ENCODE peak calls at places on chromosomes 5 and 9, in six cellular contexts. One of them, this sample, is unnamed.

GRCh38 chr5:164053123-164053522 is 547.7 kb downstream of the MAT2B start:
- DNase-seq in effector memory CD4-positive, alpha-beta T cell: no peak
- DNase-seq in GM23338: no peak
- DNase-seq in A673: no peak
- DNase-seq in SJCRH30: no peak
- DNase-seq in iPS DF 6.9: no peak
- DNase-seq in this sample: no peak

GRCh38 chr5:14281746-14282181 is 138.6 kb downstream of the TRIO start:
- DNase-seq in effector memory CD4-positive, alpha-beta T cell: no peak
- DNase-seq in GM23338: no peak
- DNase-seq in A673: no peak
- DNase-seq in SJCRH30: no peak
- DNase-seq in iPS DF 6.9: no peak
- DNase-seq in this sample: no peak

GRCh38 chr5:83294246-83294645 is 177.3 kb upstream of the VCAN start:
- DNase-seq in effector memory CD4-positive, alpha-beta T cell: no peak
- DNase-seq in GM23338: no peak
- DNase-seq in A673: no peak
- DNase-seq in SJCRH30: no peak
- DNase-seq in iPS DF 6.9: no peak
- DNase-seq in this sample: no peak

GRCh38 chr9:130451509-130452388 is 7.0 kb downstream of the ASS1 start:
- DNase-seq in effector memory CD4-positive, alpha-beta T cell: no peak
- DNase-seq in GM23338: peak; percentile 81
- DNase-seq in A673: peak; percentile 93
- DNase-seq in SJCRH30: peak; percentile 98
- DNase-seq in iPS DF 6.9: no peak
- DNase-seq in this sample: peak; percentile 95

GRCh38 chr5:16920109-16920816 is 15.8 kb downstream of the MYO10 start:
- DNase-seq in effector memory CD4-positive, alpha-beta T cell: no peak
- DNase-seq in GM23338: no peak
- DNase-seq in A673: no peak
- DNase-seq in SJCRH30: no peak
- DNase-seq in iPS DF 6.9: no peak
- DNase-seq in this sample: no peak

GRCh38 chr5:13985736-13986418 is 41.4 kb upstream of the DNAH5 start:
- DNase-seq in effector memory CD4-positive, alpha-beta T cell: no peak
- DNase-seq in GM23338: no peak
- DNase-seq in A673: peak; percentile 47
- DNase-seq in SJCRH30: peak; percentile 71
- DNase-seq in iPS DF 6.9: no peak
- DNase-seq in this sample: no peak

GRCh38 chr5:139611703-139612584 is 36.2 kb upstream of the CXXC5 start:
- DNase-seq in effector memory CD4-positive, alpha-beta T cell: no peak
- DNase-seq in GM23338: no peak
- DNase-seq in A673: no peak
- DNase-seq in SJCRH30: no peak
- DNase-seq in iPS DF 6.9: no peak
- DNase-seq in this sample: no peak

GRCh38 chr5:125894383-125894782 is 528.8 kb upstream of the GRAMD2B start:
- DNase-seq in effector memory CD4-positive, alpha-beta T cell: no peak
- DNase-seq in GM23338: no peak
- DNase-seq in A673: no peak
- DNase-seq in SJCRH30: no peak
- DNase-seq in iPS DF 6.9: no peak
- DNase-seq in this sample: no peak

GRCh38 chr5:149614034-149614907 is 33.0 kb downstream of the ARHGEF37 start:
- DNase-seq in effector memory CD4-positive, alpha-beta T cell: no peak
- DNase-seq in GM23338: no peak
- DNase-seq in A673: no peak
- DNase-seq in SJCRH30: no peak
- DNase-seq in iPS DF 6.9: no peak
- DNase-seq in this sample: no peak

GRCh38 chr5:151492729-151493128 is 45.3 kb downstream of the SLC36A1 start:
- DNase-seq in effector memory CD4-positive, alpha-beta T cell: no peak
- DNase-seq in GM23338: no peak
- DNase-seq in A673: no peak
- DNase-seq in SJCRH30: no peak
- DNase-seq in iPS DF 6.9: no peak
- DNase-seq in this sample: no peak

GRCh38 chr5:128174951-128175350 is 91.4 kb downstream of the SLC12A2 start:
- DNase-seq in effector memory CD4-positive, alpha-beta T cell: no peak
- DNase-seq in GM23338: no peak
- DNase-seq in A673: no peak
- DNase-seq in SJCRH30: no peak
- DNase-seq in iPS DF 6.9: no peak
- DNase-seq in this sample: no peak

GRCh38 chr5:181109489-181110013 is 21.4 kb downstream of the OR2V1 start:
- DNase-seq in effector memory CD4-positive, alpha-beta T cell: no peak
- DNase-seq in GM23338: peak; percentile 88
- DNase-seq in A673: no peak
- DNase-seq in SJCRH30: no peak
- DNase-seq in iPS DF 6.9: no peak
- DNase-seq in this sample: no peak

GRCh38 chr9:89755835-89756234 is 151.0 kb downstream of the GADD45G start:
- DNase-seq in effector memory CD4-positive, alpha-beta T cell: no peak
- DNase-seq in GM23338: no peak
- DNase-seq in A673: peak; percentile 10
- DNase-seq in SJCRH30: no peak
- DNase-seq in iPS DF 6.9: no peak
- DNase-seq in this sample: no peak

GRCh38 chr5:123916331-123917121 is 404.5 kb downstream of the CSNK1G3 start:
- DNase-seq in effector memory CD4-positive, alpha-beta T cell: no peak
- DNase-seq in GM23338: no peak
- DNase-seq in A673: peak; percentile 74
- DNase-seq in SJCRH30: peak; percentile 19
- DNase-seq in iPS DF 6.9: no peak
- DNase-seq in this sample: no peak

GRCh38 chr5:120778491-120779293 is 314.6 kb downstream of the PRR16 start:
- DNase-seq in effector memory CD4-positive, alpha-beta T cell: no peak
- DNase-seq in GM23338: no peak
- DNase-seq in A673: no peak
- DNase-seq in SJCRH30: no peak
- DNase-seq in iPS DF 6.9: no peak
- DNase-seq in this sample: no peak

GRCh38 chr5:111668713-111669112 is 88.3 kb downstream of the NREP start:
- DNase-seq in effector memory CD4-positive, alpha-beta T cell: no peak
- DNase-seq in GM23338: no peak
- DNase-seq in A673: no peak
- DNase-seq in SJCRH30: no peak
- DNase-seq in iPS DF 6.9: no peak
- DNase-seq in this sample: no peak

GRCh38 chr9:116661037-116661954 is 25.8 kb upstream of the TRIM32 start:
- DNase-seq in effector memory CD4-positive, alpha-beta T cell: no peak
- DNase-seq in GM23338: peak; percentile 91
- DNase-seq in A673: peak; percentile 81
- DNase-seq in SJCRH30: peak; percentile 42
- DNase-seq in iPS DF 6.9: peak; percentile 48
- DNase-seq in this sample: peak; percentile 36

GRCh38 chr9:127923771-127924170 is 6.8 kb downstream of the PIP5KL1 start:
- DNase-seq in effector memory CD4-positive, alpha-beta T cell: no peak
- DNase-seq in GM23338: no peak
- DNase-seq in A673: no peak
- DNase-seq in SJCRH30: no peak
- DNase-seq in iPS DF 6.9: no peak
- DNase-seq in this sample: no peak

GRCh38 chr5:1280177-1281037 is 14.5 kb downstream of the TERT start:
- DNase-seq in effector memory CD4-positive, alpha-beta T cell: no peak
- DNase-seq in GM23338: no peak
- DNase-seq in A673: no peak
- DNase-seq in SJCRH30: no peak
- DNase-seq in iPS DF 6.9: no peak
- DNase-seq in this sample: no peak

GRCh38 chr9:116190997-116191396 is 37.4 kb downstream of the PAPPA start:
- DNase-seq in effector memory CD4-positive, alpha-beta T cell: no peak
- DNase-seq in GM23338: no peak
- DNase-seq in A673: no peak
- DNase-seq in SJCRH30: no peak
- DNase-seq in iPS DF 6.9: no peak
- DNase-seq in this sample: no peak

DNA sequence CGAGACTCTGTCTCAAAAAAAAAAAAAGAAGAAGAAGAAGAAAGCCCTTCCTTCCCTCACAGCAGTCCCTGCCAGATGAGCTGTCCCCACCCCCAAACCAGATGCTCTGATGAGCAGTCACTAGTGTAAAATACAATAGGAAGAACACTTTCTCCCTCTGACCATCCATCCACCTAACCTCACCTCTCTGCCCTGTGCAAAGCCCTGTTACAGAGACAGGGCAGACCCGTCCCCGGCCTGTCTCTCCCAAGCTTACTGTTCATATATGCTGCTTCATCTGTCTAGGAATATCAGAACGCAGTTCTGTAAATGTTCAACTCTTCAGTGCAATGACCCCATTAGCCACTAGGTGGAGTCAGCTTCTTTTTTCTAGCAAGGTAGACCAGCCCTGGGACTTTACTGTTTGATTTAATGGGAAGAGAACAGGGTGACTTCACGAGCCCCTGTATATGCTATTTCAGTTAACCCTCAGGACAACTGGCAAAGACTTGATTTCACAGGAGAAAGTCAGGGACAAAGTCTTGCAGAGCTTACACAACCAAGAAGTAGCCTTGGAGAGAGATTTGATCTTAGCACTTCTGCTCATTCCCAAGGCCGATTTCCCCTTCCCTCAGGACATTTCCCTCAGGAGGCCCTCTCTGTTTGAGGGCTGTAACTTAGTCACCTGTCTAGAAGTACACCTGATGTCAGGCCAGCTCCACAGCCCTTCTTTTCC is 14.9 kb upstream of the FGFR4 start:
- DNase-seq in effector memory CD4-positive, alpha-beta T cell: peak; percentile 6
- DNase-seq in GM23338: peak; percentile 96
- DNase-seq in A673: peak; percentile 86
- DNase-seq in SJCRH30: peak; percentile 89
- DNase-seq in iPS DF 6.9: peak; percentile 71
- DNase-seq in this sample: peak; percentile 92
- H3K27ac ChIP-seq in effector memory CD4-positive, alpha-beta T cell: no peak overlapping the region
- H3K27ac ChIP-seq in GM23338: no peak overlapping the region
- H3K27ac ChIP-seq in A673: no peak overlapping the region
- H3K27ac ChIP-seq in SJCRH30: no peak overlapping the region
- H3K27ac ChIP-seq in iPS DF 6.9: no peak overlapping the region
- H3K27ac ChIP-seq in this sample: no peak overlapping the region

GRCh38 chr5:32147236-32147635 is 26.9 kb downstream of the GOLPH3 start:
- DNase-seq in effector memory CD4-positive, alpha-beta T cell: no peak
- DNase-seq in GM23338: no peak
- DNase-seq in A673: no peak
- DNase-seq in SJCRH30: no peak
- DNase-seq in iPS DF 6.9: no peak
- DNase-seq in this sample: no peak
- H3K4me1 ChIP-seq in effector memory CD4-positive, alpha-beta T cell: peaks cover 4% of the 10 kb centered on the region
- H3K4me1 ChIP-seq in GM23338: no peaks in the 10 kb centered on the region
- H3K4me1 ChIP-seq in A673: peaks cover 39% of the 10 kb centered on the region
- H3K4me1 ChIP-seq in SJCRH30: no peaks in the 10 kb centered on the region
- H3K4me1 ChIP-seq in iPS DF 6.9: no peaks in the 10 kb centered on the region
- H3K4me1 ChIP-seq in this sample: peaks cover 19% of the 10 kb centered on the region

GRCh38 chr5:90657788-90658187 is 99.2 kb downstream of the ADGRV1 start:
- DNase-seq in effector memory CD4-positive, alpha-beta T cell: no peak
- DNase-seq in GM23338: no peak
- DNase-seq in A673: no peak
- DNase-seq in SJCRH30: no peak
- DNase-seq in iPS DF 6.9: no peak
- DNase-seq in this sample: no peak

GRCh38 chr5:90654235-90654634 is 95.6 kb downstream of the ADGRV1 start:
- DNase-seq in effector memory CD4-positive, alpha-beta T cell: no peak
- DNase-seq in GM23338: no peak
- DNase-seq in A673: no peak
- DNase-seq in SJCRH30: no peak
- DNase-seq in iPS DF 6.9: no peak
- DNase-seq in this sample: no peak

GRCh38 chr5:90655423-90655822 is 96.8 kb downstream of the ADGRV1 start:
- DNase-seq in effector memory CD4-positive, alpha-beta T cell: no peak
- DNase-seq in GM23338: no peak
- DNase-seq in A673: no peak
- DNase-seq in SJCRH30: no peak
- DNase-seq in iPS DF 6.9: no peak
- DNase-seq in this sample: no peak

GRCh38 chr5:90657030-90657429 is 98.4 kb downstream of the ADGRV1 start:
- DNase-seq in effector memory CD4-positive, alpha-beta T cell: no peak
- DNase-seq in GM23338: no peak
- DNase-seq in A673: no peak
- DNase-seq in SJCRH30: no peak
- DNase-seq in iPS DF 6.9: no peak
- DNase-seq in this sample: no peak

GRCh38 chr5:90658620-90659019 is 100.0 kb downstream of the ADGRV1 start:
- DNase-seq in effector memory CD4-positive, alpha-beta T cell: no peak
- DNase-seq in GM23338: no peak
- DNase-seq in A673: no peak
- DNase-seq in SJCRH30: no peak
- DNase-seq in iPS DF 6.9: no peak
- DNase-seq in this sample: no peak
- H3K27ac ChIP-seq in effector memory CD4-positive, alpha-beta T cell: no peak overlapping the region
- H3K27ac ChIP-seq in GM23338: no peak overlapping the region
- H3K27ac ChIP-seq in A673: no peak overlapping the region
- H3K27ac ChIP-seq in SJCRH30: no peak overlapping the region
- H3K27ac ChIP-seq in iPS DF 6.9: no peak overlapping the region
- H3K27ac ChIP-seq in this sample: no peak overlapping the region

GRCh38 chr5:115531380-115531779 is 13.2 kb downstream of the FEM1C start:
- DNase-seq in effector memory CD4-positive, alpha-beta T cell: no peak
- DNase-seq in GM23338: no peak
- DNase-seq in A673: no peak
- DNase-seq in SJCRH30: no peak
- DNase-seq in iPS DF 6.9: no peak
- DNase-seq in this sample: no peak

GRCh38 chr5:115535479-115536035 is 9.0 kb downstream of the FEM1C start:
- DNase-seq in effector memory CD4-positive, alpha-beta T cell: no peak
- DNase-seq in GM23338: no peak
- DNase-seq in A673: no peak
- DNase-seq in SJCRH30: no peak
- DNase-seq in iPS DF 6.9: no peak
- DNase-seq in this sample: no peak

GRCh38 chr5:115530426-115530825 is 14.1 kb downstream of the FEM1C start:
- DNase-seq in effector memory CD4-positive, alpha-beta T cell: no peak
- DNase-seq in GM23338: no peak
- DNase-seq in A673: no peak
- DNase-seq in SJCRH30: no peak
- DNase-seq in iPS DF 6.9: no peak
- DNase-seq in this sample: no peak

GRCh38 chr5:115532517-115532916 is 12.1 kb downstream of the FEM1C start:
- DNase-seq in effector memory CD4-positive, alpha-beta T cell: no peak
- DNase-seq in GM23338: no peak
- DNase-seq in A673: peak; percentile 8
- DNase-seq in SJCRH30: no peak
- DNase-seq in iPS DF 6.9: no peak
- DNase-seq in this sample: no peak

DNA sequence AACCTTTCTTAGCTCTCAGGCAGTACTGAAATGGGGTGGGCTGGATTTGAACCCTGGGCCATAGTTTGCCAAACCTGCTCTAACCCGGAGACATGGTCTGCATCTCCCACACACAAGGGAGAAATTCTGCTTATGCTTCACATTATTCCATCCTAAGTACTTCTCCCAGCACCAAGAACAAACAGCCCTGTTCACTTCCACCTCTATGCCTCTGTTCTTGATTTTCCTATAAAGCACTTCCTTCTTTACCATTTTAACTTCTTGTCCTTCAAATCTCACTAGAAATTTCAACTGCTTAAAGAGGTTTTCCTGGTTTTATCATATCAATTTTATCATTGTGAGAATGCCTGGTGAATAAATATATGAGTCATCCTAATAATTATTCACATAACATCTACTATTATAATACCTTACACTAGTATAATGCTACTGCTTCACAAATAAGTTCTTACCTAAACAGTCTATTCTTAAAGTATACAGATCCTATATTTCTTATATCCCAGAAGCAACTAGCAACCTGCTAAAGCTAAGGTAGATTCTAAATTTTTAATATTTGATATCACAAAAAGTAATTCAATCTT is 12.7 kb downstream of the FEM1C start:
- DNase-seq in effector memory CD4-positive, alpha-beta T cell: no peak
- DNase-seq in GM23338: no peak
- DNase-seq in A673: no peak
- DNase-seq in SJCRH30: no peak
- DNase-seq in iPS DF 6.9: no peak
- DNase-seq in this sample: no peak
- H3K4me1 ChIP-seq in effector memory CD4-positive, alpha-beta T cell: peaks cover 5% of the 10 kb centered on the region
- H3K4me1 ChIP-seq in GM23338: peaks cover 3% of the 10 kb centered on the region
- H3K4me1 ChIP-seq in A673: peaks cover 19% of the 10 kb centered on the region
- H3K4me1 ChIP-seq in SJCRH30: peaks cover 5% of the 10 kb centered on the region
- H3K4me1 ChIP-seq in iPS DF 6.9: no peaks in the 10 kb centered on the region
- H3K4me1 ChIP-seq in this sample: peaks cover 3% of the 10 kb centered on the region

This sample was measured in testis.